ENCODE peak calls at places on chromosome 9, in six cellular contexts. G is neural progenitor cell, V is PC-3, N is HCT116, J is SK-N-SH, P is MM.1S. H is an unnamed sample.
A peak's percentile ranks its signal among the peaks of the same experiment; 100 is the strongest.

GRCh38 chr9:122040573-122041242 is 52.4 kb downstream of the TTLL11 start:
- DNase-seq in G (no peak), V (no peak), N (no peak), J (no peak), P (no peak), H (peak; percentile 22)

GRCh38 chr9:97534961-97535594 is 33.6 kb downstream of the TMOD1 start:
- DNase-seq in G (no peak), V (no peak), N (no peak), J (no peak), P (no peak), H (no peak)

GRCh38 chr9:106859957-106860715 is 2.8 kb upstream of the ZNF462 start:
- DNase-seq in G (peak; percentile 85), V (peak; percentile 63), N (peak; percentile 41), J (peak; percentile 54), P (no peak), H (no peak)

GRCh38 chr9:135136991-135137390 is 49.5 kb downstream of the OLFM1 start:
- DNase-seq in G (peak; percentile 65), V (no peak), N (no peak), J (no peak), P (no peak), H (no peak)

GRCh38 chr9:97873877-97874276 is 20.9 kb downstream of the FOXE1 start:
- DNase-seq in G (no peak), V (peak; percentile 73), N (no peak), J (no peak), P (no peak), H (peak; percentile 37)

GRCh38 chr9:18142964-18143363 is 331.0 kb upstream of the ADAMTSL1 start:
- DNase-seq in G (peak; percentile 31), V (peak; percentile 26), N (no peak), J (no peak), P (no peak), H (peak; percentile 20)

GRCh38 chr9:87878930-87879603 is 3.6 kb upstream of the SPATA31E1 start:
- DNase-seq in G (no peak), V (peak; percentile 57), N (no peak), J (no peak), P (no peak), H (peak; percentile 85)

GRCh38 chr9:109870365-109870764 is 90.4 kb downstream of the PALM2AKAP2 start:
- DNase-seq in G (no peak), V (no peak), N (no peak), J (no peak), P (no peak), H (no peak)

GRCh38 chr9:113620377-113621161 is 157.0 kb downstream of the RGS3 start:
- DNase-seq in G (peak; percentile 48), V (peak; percentile 82), N (peak; percentile 56), J (peak; percentile 83), P (no peak), H (peak; percentile 88)

GRCh38 chr9:137760426-137760825 is 117.2 kb upstream of the CACNA1B start:
- DNase-seq in G (no peak), V (no peak), N (no peak), J (no peak), P (no peak), H (peak; percentile 51)

GRCh38 chr9:89874351-89875321 is 269.8 kb downstream of the GADD45G start:
- DNase-seq in G (peak; percentile 38), V (no peak), N (no peak), J (peak; percentile 42), P (no peak), H (no peak)

GRCh38 chr9:137876781-137877386 is 698 bp upstream of the CACNA1B start:
- DNase-seq in G (no peak), V (no peak), N (no peak), J (no peak), P (no peak), H (no peak)

GRCh38 chr9:21871256-21871975 is 69.0 kb downstream of the MTAP start:
- DNase-seq in G (no peak), V (peak; percentile 46), N (no peak), J (no peak), P (no peak), H (no peak)

GRCh38 chr9:371349-371748 is 156.7 kb downstream of the DOCK8 start:
- DNase-seq in G (no peak), V (no peak), N (no peak), J (no peak), P (no peak), H (no peak)

GRCh38 chr9:125106285-125106893 is 36.9 kb downstream of the SCAI start:
- DNase-seq in G (no peak), V (peak; percentile 33), N (no peak), J (no peak), P (no peak), H (peak; percentile 27)

GRCh38 chr9:20391208-20391607 is 231.1 kb downstream of the MLLT3 start:
- DNase-seq in G (no peak), V (no peak), N (no peak), J (no peak), P (no peak), H (no peak)

GRCh38 chr9:126501383-126502331 is 112.1 kb upstream of the LMX1B start:
- DNase-seq in G (no peak), V (no peak), N (no peak), J (no peak), P (no peak), H (no peak)

GRCh38 chr9:89760123-89760522 is 155.3 kb downstream of the GADD45G start:
- DNase-seq in G (no peak), V (no peak), N (no peak), J (no peak), P (no peak), H (no peak)

GRCh38 chr9:93092171-93092991 is 3.6 kb upstream of the CARD19 start:
- DNase-seq in G (no peak), V (no peak), N (no peak), J (no peak), P (no peak), H (no peak)

GRCh38 chr9:21856301-21857094 is 54.1 kb downstream of the MTAP start:
- DNase-seq in G (no peak), V (peak; percentile 55), N (no peak), J (no peak), P (no peak), H (peak; percentile 81)

GRCh38 chr9:133786371-133786753 is 48.2 kb upstream of the SARDH start:
- DNase-seq in G (no peak), V (no peak), N (no peak), J (no peak), P (no peak), H (no peak)

GRCh38 chr9:131697097-131697496 is 42.8 kb downstream of the RAPGEF1 start:
- DNase-seq in G (no peak), V (no peak), N (no peak), J (no peak), P (no peak), H (peak; percentile 9)

GRCh38 chr9:123305879-123306278 is 37.5 kb upstream of the STRBP start:
- DNase-seq in G (no peak), V (no peak), N (no peak), J (no peak), P (no peak), H (no peak)

GRCh38 chr9:80797841-80798688 is 891.3 kb downstream of the TLE1 start:
- DNase-seq in G (peak; percentile 16), V (no peak), N (no peak), J (peak; percentile 63), P (no peak), H (no peak)

GRCh38 chr9:113674436-113674835 is 201.7 kb upstream of the ZNF618 start:
- DNase-seq in G (no peak), V (peak; percentile 64), N (no peak), J (no peak), P (no peak), H (peak; percentile 87)

GRCh38 chr9:4762108-4762888 is 21.3 kb upstream of the AK3 start:
- DNase-seq in G (peak; percentile 81), V (peak; percentile 85), N (peak; percentile 78), J (peak; percentile 51), P (peak; percentile 80), H (peak; percentile 69)

GRCh38 chr9:90559075-90560073 is 83.2 kb downstream of the DIRAS2 start:
- DNase-seq in G (no peak), V (no peak), N (no peak), J (no peak), P (peak; percentile 83), H (no peak)

DNA sequence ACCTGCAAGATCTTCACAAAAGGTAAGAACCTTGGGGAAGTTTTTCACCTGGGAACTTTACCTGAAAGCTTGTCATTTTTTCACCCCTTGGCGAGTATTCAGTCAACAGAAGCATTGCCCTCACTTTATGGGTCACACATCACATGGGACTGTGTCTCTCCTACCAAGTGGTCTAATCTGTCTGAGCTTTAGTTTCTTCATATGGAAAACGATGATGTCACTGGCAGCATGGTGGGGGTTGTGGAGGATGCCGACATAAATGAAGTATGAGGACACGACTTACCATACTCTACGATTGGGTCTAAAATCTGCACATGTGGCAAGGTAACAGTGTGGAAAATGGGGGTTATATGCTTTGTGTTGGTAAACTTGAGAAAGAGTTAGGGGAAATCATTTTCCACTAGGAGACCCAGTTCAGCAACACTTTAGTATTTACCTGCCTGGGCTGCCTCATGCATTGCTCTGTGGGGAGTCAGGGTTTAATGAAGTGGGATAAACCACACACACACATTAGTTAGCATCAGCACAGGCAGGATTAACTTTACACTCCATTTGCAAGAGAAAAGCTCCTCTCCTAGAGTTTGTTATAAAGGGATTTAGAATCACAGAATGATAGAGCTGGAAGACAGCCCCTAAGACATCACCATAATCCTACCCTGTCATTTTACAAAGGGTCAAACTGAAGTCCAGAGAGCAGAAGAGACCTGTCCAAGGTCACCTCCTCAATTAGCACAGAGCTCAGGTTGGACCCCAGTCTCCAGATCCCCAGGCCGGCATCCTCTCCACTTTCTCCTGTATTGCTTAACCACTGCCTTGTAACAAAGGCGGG is 19.8 kb upstream of the PAX5 start:
- DNase-seq in G (peak; percentile 58), V (no peak), N (no peak), J (no peak), P (no peak), H (no peak)
- H3K9ac ChIP-seq in G (no peak overlapping the region), V (no peak overlapping the region), N (no peak overlapping the region), J (no peak overlapping the region), P (no peak overlapping the region), H (no peak overlapping the region)

GRCh38 chr9:77019010-77019809 is at the start of gene FOXB2:
- DNase-seq in G (peak; percentile 45), V (no peak), N (no peak), J (peak; percentile 35), P (no peak), H (no peak)
- H3K4me3 ChIP-seq in G (peak within 1 kb of the TSS; percentile 44), V (no peak within 1 kb of the TSS), N (no peak within 1 kb of the TSS), J (no peak within 1 kb of the TSS), P (no peak within 1 kb of the TSS), H (no peak within 1 kb of the TSS)

DNA sequence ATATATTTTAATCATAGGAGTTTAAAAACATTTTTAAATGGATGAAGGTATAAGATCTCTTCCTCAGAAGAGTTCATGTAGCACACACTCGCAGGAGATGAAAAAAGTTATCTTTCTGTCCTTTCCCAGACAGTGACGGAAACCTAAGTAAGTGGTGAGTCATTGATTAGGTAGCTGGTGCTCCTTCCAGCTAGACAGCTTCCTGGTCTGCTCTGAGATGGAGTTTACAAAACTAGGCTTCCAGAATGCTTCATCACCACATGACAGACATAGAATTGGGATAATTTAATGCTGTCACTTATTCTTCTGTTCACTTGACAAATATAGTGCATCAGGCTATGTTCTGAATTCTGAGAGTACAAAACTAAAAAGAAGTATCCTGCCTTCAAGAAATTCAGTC is 2393.0 kb upstream of the C9orf72 start:
- DNase-seq in G (no peak), V (peak; percentile 35), N (no peak), J (no peak), P (no peak), H (no peak)
- TF ChIP-seq EZH2phosphoT487 in G (no peak), V (no peak), N (no peak), J (no peak), P (no peak), H (no peak)

DNA sequence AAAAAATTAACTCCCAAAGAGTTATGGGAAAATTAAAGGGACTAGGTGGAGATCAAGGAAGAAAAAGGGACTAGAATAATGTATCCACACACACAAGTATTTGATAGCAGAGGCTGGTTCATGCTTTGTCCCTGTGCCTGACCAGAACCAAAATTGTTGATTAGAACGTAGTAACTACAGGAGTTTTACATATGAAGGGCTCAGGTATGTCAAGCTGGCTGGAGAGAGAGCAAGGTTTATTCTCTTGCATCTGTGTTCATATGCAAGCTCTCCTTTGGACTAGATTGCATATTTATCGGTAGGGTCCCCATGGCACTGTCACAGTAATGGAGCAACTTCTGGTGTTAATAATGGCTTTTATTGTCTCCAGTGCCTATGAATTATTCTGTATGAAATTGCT is 239.9 kb upstream of the TRPM3 start:
- DNase-seq in G (no peak), V (no peak), N (no peak), J (no peak), P (no peak), H (no peak)
- H3K9ac ChIP-seq in G (no peak overlapping the region), V (no peak overlapping the region), N (no peak overlapping the region), J (no peak overlapping the region), P (no peak overlapping the region), H (no peak overlapping the region)